ENCODE peak calls at places on chromosomes 12 and 14, in seven cellular contexts. One of them, this sample, is unnamed.

GRCh38 chr14:96173646-96174475 is 30.8 kb upstream of the BDKRB2 start:
- DNase-seq in uterus: no peak
- DNase-seq in suprapubic skin: peak
- DNase-seq in stomach: no peak
- DNase-seq in NB4: peak
- DNase-seq in adrenal gland: no peak
- DNase-seq in A549: no peak
- DNase-seq in this sample: peak

GRCh38 chr12:6613015-6613775 is 6.0 kb upstream of the CHD4 start:
- DNase-seq in uterus: peak
- DNase-seq in suprapubic skin: peak
- DNase-seq in stomach: peak
- DNase-seq in NB4: peak
- DNase-seq in adrenal gland: peak
- DNase-seq in A549: no peak
- DNase-seq in this sample: peak

GRCh38 chr12:31588976-31589375 is 2.0 kb downstream of the DENND5B start:
- DNase-seq in uterus: no peak
- DNase-seq in suprapubic skin: no peak
- DNase-seq in stomach: no peak
- DNase-seq in NB4: no peak
- DNase-seq in adrenal gland: no peak
- DNase-seq in A549: no peak
- DNase-seq in this sample: no peak

GRCh38 chr12:63997198-63997597 is 152.7 kb downstream of the SRGAP1 start:
- DNase-seq in uterus: no peak
- DNase-seq in suprapubic skin: no peak
- DNase-seq in stomach: no peak
- DNase-seq in NB4: no peak
- DNase-seq in adrenal gland: no peak
- DNase-seq in A549: no peak
- DNase-seq in this sample: no peak

GRCh38 chr12:19894803-19895202 is 455.5 kb downstream of the AEBP2 start:
- DNase-seq in uterus: no peak
- DNase-seq in suprapubic skin: no peak
- DNase-seq in stomach: no peak
- DNase-seq in NB4: no peak
- DNase-seq in adrenal gland: no peak
- DNase-seq in A549: no peak
- DNase-seq in this sample: no peak

GRCh38 chr14:80930836-80931389 is 10.6 kb downstream of the CEP128 start:
- DNase-seq in uterus: no peak
- DNase-seq in suprapubic skin: no peak
- DNase-seq in stomach: no peak
- DNase-seq in NB4: peak
- DNase-seq in adrenal gland: no peak
- DNase-seq in A549: no peak
- DNase-seq in this sample: no peak

GRCh38 chr14:95156765-95157194 is 549 bp downstream of the DICER1 start:
- DNase-seq in uterus: peak
- DNase-seq in suprapubic skin: peak
- DNase-seq in stomach: peak
- DNase-seq in NB4: peak
- DNase-seq in adrenal gland: peak
- DNase-seq in A549: peak
- DNase-seq in this sample: no peak

GRCh38 chr14:76996563-76997146 is 31.9 kb downstream of the IRF2BPL start:
- DNase-seq in uterus: no peak
- DNase-seq in suprapubic skin: no peak
- DNase-seq in stomach: no peak
- DNase-seq in NB4: no peak
- DNase-seq in adrenal gland: no peak
- DNase-seq in A549: no peak
- DNase-seq in this sample: no peak

GRCh38 chr14:38124496-38124895 is 83.2 kb upstream of the SSTR1 start:
- DNase-seq in uterus: no peak
- DNase-seq in suprapubic skin: no peak
- DNase-seq in stomach: no peak
- DNase-seq in NB4: no peak
- DNase-seq in adrenal gland: no peak
- DNase-seq in A549: no peak
- DNase-seq in this sample: no peak

GRCh38 chr12:62279961-62280360 is 19.8 kb downstream of the USP15 start:
- DNase-seq in uterus: no peak
- DNase-seq in suprapubic skin: no peak
- DNase-seq in stomach: no peak
- DNase-seq in NB4: no peak
- DNase-seq in adrenal gland: no peak
- DNase-seq in A549: no peak
- DNase-seq in this sample: no peak

GRCh38 chr14:22492601-22493000 is 96.4 kb downstream of the DAD1 start:
- DNase-seq in uterus: no peak
- DNase-seq in suprapubic skin: no peak
- DNase-seq in stomach: no peak
- DNase-seq in NB4: no peak
- DNase-seq in adrenal gland: no peak
- DNase-seq in A549: no peak
- DNase-seq in this sample: no peak

GRCh38 chr12:11015775-11016430 is 6.5 kb downstream of the TAS2R19 start:
- DNase-seq in uterus: no peak
- DNase-seq in suprapubic skin: no peak
- DNase-seq in stomach: no peak
- DNase-seq in NB4: no peak
- DNase-seq in adrenal gland: no peak
- DNase-seq in A549: no peak
- DNase-seq in this sample: no peak

GRCh38 chr14:80446356-80446755 is 235.1 kb upstream of the DIO2 start:
- DNase-seq in uterus: no peak
- DNase-seq in suprapubic skin: no peak
- DNase-seq in stomach: no peak
- DNase-seq in NB4: no peak
- DNase-seq in adrenal gland: no peak
- DNase-seq in A549: no peak
- DNase-seq in this sample: no peak

GRCh38 chr12:80858356-80858755 is 79.4 kb downstream of the LIN7A start:
- DNase-seq in uterus: no peak
- DNase-seq in suprapubic skin: no peak
- DNase-seq in stomach: no peak
- DNase-seq in NB4: no peak
- DNase-seq in adrenal gland: no peak
- DNase-seq in A549: no peak
- DNase-seq in this sample: no peak

GRCh38 chr12:28830491-28830890 is 318.6 kb upstream of the FAR2 start:
- DNase-seq in uterus: no peak
- DNase-seq in suprapubic skin: no peak
- DNase-seq in stomach: no peak
- DNase-seq in NB4: no peak
- DNase-seq in adrenal gland: no peak
- DNase-seq in A549: no peak
- DNase-seq in this sample: peak

GRCh38 chr12:27730097-27730588 is 19.5 kb downstream of the MRPS35 start:
- DNase-seq in uterus: no peak
- DNase-seq in suprapubic skin: no peak
- DNase-seq in stomach: no peak
- DNase-seq in NB4: no peak
- DNase-seq in adrenal gland: no peak
- DNase-seq in A549: no peak
- DNase-seq in this sample: no peak

GRCh38 chr14:92568621-92569479 is 55.3 kb downstream of the RIN3 start:
- DNase-seq in uterus: no peak
- DNase-seq in suprapubic skin: no peak
- DNase-seq in stomach: no peak
- DNase-seq in NB4: no peak
- DNase-seq in adrenal gland: no peak
- DNase-seq in A549: no peak
- DNase-seq in this sample: no peak

GRCh38 chr12:4855121-4855924 is 54.4 kb upstream of the KCNA1 start:
- DNase-seq in uterus: peak
- DNase-seq in suprapubic skin: no peak
- DNase-seq in stomach: peak
- DNase-seq in NB4: peak
- DNase-seq in adrenal gland: peak
- DNase-seq in A549: peak
- DNase-seq in this sample: peak

GRCh38 chr14:64762044-64763034 is 58.1 kb downstream of the PLEKHG3 start:
- DNase-seq in uterus: peak
- DNase-seq in suprapubic skin: no peak
- DNase-seq in stomach: peak
- DNase-seq in NB4: peak
- DNase-seq in adrenal gland: peak
- DNase-seq in A549: peak
- DNase-seq in this sample: peak

GRCh38 chr14:24058260-24058950 is 6.6 kb downstream of the CARMIL3 start:
- DNase-seq in uterus: peak
- DNase-seq in suprapubic skin: no peak
- DNase-seq in stomach: peak
- DNase-seq in NB4: peak
- DNase-seq in adrenal gland: peak
- DNase-seq in A549: peak
- DNase-seq in this sample: peak

GRCh38 chr14:95518045-95518751 is 1.7 kb upstream of the SYNE3 start:
- DNase-seq in uterus: no peak
- DNase-seq in suprapubic skin: peak
- DNase-seq in stomach: no peak
- DNase-seq in NB4: peak
- DNase-seq in adrenal gland: peak
- DNase-seq in A549: no peak
- DNase-seq in this sample: peak

GRCh38 chr12:54584128-54584527 is 4.3 kb downstream of the PPP1R1A start:
- DNase-seq in uterus: no peak
- DNase-seq in suprapubic skin: no peak
- DNase-seq in stomach: no peak
- DNase-seq in NB4: no peak
- DNase-seq in adrenal gland: no peak
- DNase-seq in A549: no peak
- DNase-seq in this sample: no peak
- TF ChIP-seq POLR2A in uterus: no peak
- TF ChIP-seq POLR2A in suprapubic skin: no peak
- TF ChIP-seq POLR2A in stomach: no peak
- TF ChIP-seq POLR2A in NB4: no peak
- TF ChIP-seq POLR2A in adrenal gland: no peak
- TF ChIP-seq POLR2A in A549: no peak
- TF ChIP-seq POLR2A in this sample: no peak

GRCh38 chr12:95705143-95705542 is 85.4 kb downstream of the NTN4 start:
- DNase-seq in uterus: no peak
- DNase-seq in suprapubic skin: no peak
- DNase-seq in stomach: no peak
- DNase-seq in NB4: no peak
- DNase-seq in adrenal gland: no peak
- DNase-seq in A549: no peak
- DNase-seq in this sample: no peak
- H3K4me3 ChIP-seq in uterus: no peak
- H3K4me3 ChIP-seq in suprapubic skin: no peak
- H3K4me3 ChIP-seq in stomach: no peak
- H3K4me3 ChIP-seq in NB4: no peak
- H3K4me3 ChIP-seq in adrenal gland: no peak
- H3K4me3 ChIP-seq in A549: no peak
- H3K4me3 ChIP-seq in this sample: no peak

DNA sequence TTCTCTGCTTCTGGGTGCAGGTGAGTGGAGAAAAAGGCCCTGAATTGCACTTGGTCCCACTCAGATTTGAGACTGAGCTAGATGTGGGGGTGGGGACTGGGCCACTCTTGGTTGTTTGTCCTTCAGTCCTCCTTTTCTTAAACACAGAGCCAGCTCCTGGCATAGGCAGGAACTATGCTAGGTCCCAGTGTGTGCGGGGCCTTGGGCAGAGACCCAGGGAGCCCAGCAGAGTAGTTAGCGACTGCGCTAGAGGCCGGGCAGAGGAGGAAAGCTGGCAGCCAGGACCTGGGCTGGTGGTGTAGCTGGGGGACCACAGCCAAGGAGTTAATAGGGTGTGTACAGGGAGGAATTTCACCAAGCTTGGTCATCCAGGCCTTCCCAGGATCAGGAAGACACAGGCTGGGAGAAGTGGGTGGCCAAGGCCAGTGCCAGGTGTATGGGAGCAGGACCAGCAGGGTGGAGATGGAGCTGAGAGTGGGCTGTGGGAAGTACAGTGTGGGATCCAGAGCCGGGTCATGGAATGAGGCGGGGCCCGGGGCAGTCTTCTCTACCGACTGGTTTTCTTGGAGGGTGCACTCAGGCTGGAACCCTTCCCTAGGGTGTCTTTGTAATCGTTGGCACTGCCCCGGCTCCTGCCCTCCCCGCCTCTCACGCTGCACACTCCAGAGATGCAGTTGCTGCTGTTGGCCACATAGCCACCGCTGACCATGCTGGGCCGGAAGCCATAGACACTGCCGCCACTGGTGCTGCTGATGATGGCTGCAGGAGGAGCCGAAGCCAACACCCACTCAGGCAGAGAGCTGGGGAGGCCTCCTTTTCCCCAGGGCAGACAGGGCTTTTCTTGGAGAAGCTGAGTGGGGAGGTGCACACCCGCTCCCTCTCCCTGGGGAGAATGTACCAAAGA is 8.7 kb downstream of the KRT71 start:
- DNase-seq in uterus: no peak
- DNase-seq in suprapubic skin: no peak
- DNase-seq in stomach: no peak
- DNase-seq in NB4: no peak
- DNase-seq in adrenal gland: no peak
- DNase-seq in A549: peak
- DNase-seq in this sample: no peak
- TF ChIP-seq CTCF in uterus: no peak
- TF ChIP-seq CTCF in suprapubic skin: peak
- TF ChIP-seq CTCF in stomach: no peak
- TF ChIP-seq CTCF in NB4: no peak
- TF ChIP-seq CTCF in adrenal gland: peak
- TF ChIP-seq CTCF in A549: no peak
- TF ChIP-seq CTCF in this sample: no peak

DNA sequence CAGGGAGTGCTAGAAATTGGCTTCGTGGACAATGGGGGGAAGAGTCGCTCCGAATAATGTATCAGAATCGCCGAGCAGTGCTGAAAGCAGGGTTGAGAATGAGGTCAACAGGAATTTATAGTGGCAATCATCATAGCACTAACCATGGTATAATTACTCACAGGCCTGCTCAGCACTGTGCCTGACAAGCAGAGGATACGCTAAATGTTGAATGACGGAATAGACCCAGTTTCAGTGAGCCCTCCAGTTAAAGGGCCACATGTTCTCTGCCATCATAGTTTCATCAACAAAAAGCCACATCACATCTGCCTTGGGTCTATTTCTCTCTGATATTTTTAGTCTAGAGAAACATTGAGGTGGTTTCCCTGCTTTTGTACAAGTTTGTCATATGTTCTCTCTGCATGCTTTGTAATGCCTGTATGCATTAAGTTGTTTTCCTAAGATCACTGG is 130.3 kb upstream of the EGLN3 start:
- DNase-seq in uterus: no peak
- DNase-seq in suprapubic skin: no peak
- DNase-seq in stomach: no peak
- DNase-seq in NB4: no peak
- DNase-seq in adrenal gland: no peak
- DNase-seq in A549: no peak
- DNase-seq in this sample: no peak
- TF ChIP-seq POLR2A in uterus: no peak
- TF ChIP-seq POLR2A in suprapubic skin: no peak
- TF ChIP-seq POLR2A in stomach: no peak
- TF ChIP-seq POLR2A in NB4: no peak
- TF ChIP-seq POLR2A in adrenal gland: no peak
- TF ChIP-seq POLR2A in A549: no peak
- TF ChIP-seq POLR2A in this sample: no peak

GRCh38 chr12:1864867-1865266 is 44.5 kb downstream of the LRTM2 start:
- DNase-seq in uterus: no peak
- DNase-seq in suprapubic skin: no peak
- DNase-seq in stomach: peak
- DNase-seq in NB4: no peak
- DNase-seq in adrenal gland: peak
- DNase-seq in A549: no peak
- DNase-seq in this sample: no peak
- H3K4me3 ChIP-seq in uterus: no peak
- H3K4me3 ChIP-seq in suprapubic skin: no peak
- H3K4me3 ChIP-seq in stomach: no peak
- H3K4me3 ChIP-seq in NB4: no peak
- H3K4me3 ChIP-seq in adrenal gland: no peak
- H3K4me3 ChIP-seq in A549: no peak
- H3K4me3 ChIP-seq in this sample: no peak